ENCODE peak calls at places on chromosomes 11 and 22, in five cellular contexts. I is ovary, P is Karpas-422, W is H1, T is uterus. A is an unnamed sample. For H3K36me3, H3K4me1 and H3K27me3, the result is how much of the 10 kb centered on the place peaks cover.

GRCh38 chr11:33475999-33476398 is 218.8 kb downstream of the HIPK3 start:
- DNase-seq in T (no peak), P (no peak), W (no peak), I (no peak), A (no peak)

GRCh38 chr11:44950625-44951472 is at the start of gene TP53I11:
- DNase-seq in W (no peak), P (no peak), I (peak), T (peak), A (peak)

GRCh38 chr11:129999407-129999806 is 3.2 kb downstream of the PRDM10 start:
- DNase-seq in W (no peak), T (no peak), P (no peak), I (no peak), A (no peak)

GRCh38 chr22:33850724-33851123 is 69.6 kb downstream of the LARGE1 start:
- DNase-seq in I (no peak), T (no peak), P (no peak), W (peak), A (no peak)

GRCh38 chr11:90757851-90758494 is 535.1 kb upstream of the CHORDC1 start:
- DNase-seq in W (no peak), I (no peak), T (no peak), P (no peak), A (no peak)

GRCh38 chr11:61362542-61362875 is 335 bp downstream of the TMEM138 start:
- DNase-seq in W (no peak), P (peak), I (no peak), T (no peak), A (no peak)

GRCh38 chr11:63212742-63213141 is 30.7 kb downstream of the SLC22A25 start:
- DNase-seq in I (no peak), W (no peak), P (peak), T (no peak), A (no peak)

GRCh38 chr11:64489831-64490441 is 101.1 kb upstream of the SLC22A12 start:
- DNase-seq in I (peak), T (peak), W (peak), P (peak), A (peak)

GRCh38 chr22:38272373-38273134 is at the start of gene TMEM184B:
- DNase-seq in T (peak), P (peak), I (peak), W (no peak), A (peak)

GRCh38 chr11:11038339-11039248 is 180.7 kb upstream of the ZBED5 start:
- DNase-seq in I (no peak), P (no peak), T (no peak), W (no peak), A (no peak)

GRCh38 chr11:70650075-70650909 is 252.0 kb downstream of the CTTN start:
- DNase-seq in W (no peak), T (peak), I (peak), P (peak), A (peak)

GRCh38 chr22:49312601-49313000 is 515.1 kb downstream of the BRD1 start:
- DNase-seq in T (no peak), I (no peak), W (no peak), P (no peak), A (no peak)

GRCh38 chr22:35375031-35375430 is 5.9 kb upstream of the HMOX1 start:
- DNase-seq in W (no peak), I (no peak), T (no peak), P (no peak), A (no peak)

GRCh38 chr11:13297917-13298356 is 20.3 kb downstream of the BMAL1 start:
- DNase-seq in T (no peak), P (no peak), W (no peak), I (no peak), A (peak)

GRCh38 chr11:126257144-126257543 is 11.6 kb downstream of the SRPRA start:
- DNase-seq in W (no peak), I (no peak), P (no peak), T (no peak), A (no peak)

GRCh38 chr11:78020248-78020647 is 2.8 kb downstream of the KCTD14 start:
- DNase-seq in I (no peak), P (no peak), T (no peak), W (no peak), A (no peak)

GRCh38 chr11:112630496-112630895 is 330.7 kb upstream of the NCAM1 start:
- DNase-seq in I (no peak), T (no peak), W (no peak), P (no peak), A (no peak)

GRCh38 chr11:116707250-116707649 is 65.5 kb downstream of the BUD13 start:
- DNase-seq in W (no peak), T (no peak), I (no peak), P (no peak), A (no peak)

GRCh38 chr11:81345609-81346008 is 1388.1 kb downstream of the FAM181B start:
- DNase-seq in W (no peak), T (no peak), P (no peak), I (no peak), A (no peak)

GRCh38 chr11:723120-723883 is 17.3 kb downstream of the EPS8L2 start:
- DNase-seq in T (no peak), W (no peak), P (peak), I (no peak), A (no peak)

GRCh38 chr11:115244758-115245157 is 259.5 kb downstream of the CADM1 start:
- DNase-seq in T (no peak), P (no peak), W (no peak), I (no peak), A (no peak)

GRCh38 chr22:29142116-29142515 is 63.6 kb upstream of the EMID1 start:
- DNase-seq in I (no peak), T (no peak), W (no peak), P (no peak), A (no peak)

GRCh38 chr11:61507962-61508824 is at the start of gene LRRC10B:
- DNase-seq in W (no peak), I (no peak), P (peak), T (peak), A (no peak)

GRCh38 chr11:60900673-60901404 is 5.5 kb downstream of the PRPF19 start:
- DNase-seq in P (no peak), W (no peak), I (no peak), T (no peak), A (no peak)

GRCh38 chr11:116946414-116946813 is 109.0 kb upstream of the APOA1 start:
- DNase-seq in T (no peak), I (no peak), P (no peak), W (no peak), A (no peak)

GRCh38 chr11:18578975-18579598 is 9.4 kb downstream of the UEVLD start:
- DNase-seq in T (no peak), W (no peak), I (no peak), P (no peak), A (no peak)

GRCh38 chr11:131618203-131618602 is 247.8 kb downstream of the NTM start:
- DNase-seq in I (no peak), W (no peak), P (no peak), T (no peak), A (no peak)

GRCh38 chr11:2377511-2378443 is 667 bp downstream of the CD81 start:
- DNase-seq in W (no peak), P (peak), I (peak), T (peak), A (no peak)

GRCh38 chr11:43905788-43906187 is 25.2 kb downstream of the ALKBH3 start:
- DNase-seq in T (peak), W (no peak), P (no peak), I (peak), A (no peak)

GRCh38 chr22:32951081-32951806 is 106.9 kb downstream of the SYN3 start:
- DNase-seq in W (peak), I (no peak), T (no peak), P (no peak), A (no peak)

GRCh38 chr11:102933627-102934026 is 21.9 kb downstream of the MMP13 start:
- DNase-seq in I (no peak), T (no peak), P (peak), W (no peak), A (no peak)

GRCh38 chr22:37254206-37254866 is 10.3 kb upstream of the RAC2 start:
- DNase-seq in W (no peak), T (no peak), I (no peak), P (no peak), A (no peak)

GRCh38 chr11:68214173-68215086 is 1.3 kb upstream of the KMT5B start:
- DNase-seq in W (no peak), I (peak), P (no peak), T (no peak), A (no peak)

GRCh38 chr22:42635531-42635930 is 4.9 kb downstream of the ATP5MGL start:
- DNase-seq in W (no peak), P (no peak), I (no peak), T (no peak), A (peak)

GRCh38 chr11:28461338-28461737 is 353.1 kb downstream of the METTL15 start:
- DNase-seq in W (no peak), I (no peak), P (no peak), T (no peak), A (no peak)

GRCh38 chr11:59898652-59899051 is 20.1 kb downstream of the OOSP3 start:
- DNase-seq in W (no peak), P (no peak), I (no peak), T (no peak), A (no peak)

GRCh38 chr11:5366856-5367255 is 15.5 kb downstream of the OR51B6 start:
- DNase-seq in I (no peak), W (no peak), P (peak), T (no peak), A (no peak)

DNA sequence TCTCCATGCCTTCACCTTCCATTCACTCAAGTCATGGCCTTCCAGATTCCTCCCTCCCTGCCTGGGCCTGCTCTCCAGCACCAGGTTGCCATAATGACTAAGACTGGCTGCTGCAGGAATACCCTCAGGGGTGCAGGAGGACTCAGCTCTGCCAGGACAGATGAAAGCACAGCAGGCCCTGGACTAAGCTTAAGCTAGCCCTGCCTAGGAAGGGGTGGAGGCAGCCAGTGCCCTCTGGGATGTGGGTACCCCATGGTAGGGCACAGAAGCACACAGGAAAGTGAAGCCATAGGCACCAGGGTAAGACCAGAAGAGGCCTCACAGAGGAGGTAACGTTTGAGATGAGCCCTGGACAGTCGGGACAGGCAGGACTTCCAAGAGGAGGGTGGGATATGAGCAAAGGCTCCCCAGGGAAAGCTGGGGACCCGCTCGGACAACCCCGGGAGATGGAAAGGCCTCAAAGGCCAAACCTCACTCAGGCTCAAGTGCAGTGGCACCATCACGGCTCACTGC is 3.0 kb upstream of the RIN1 start:
- DNase-seq in T (no peak), W (no peak), P (no peak), I (no peak), A (no peak)
- H3K36me3 ChIP-seq in T (under half), W (under half), P (under half), I (under half), A (under half)

DNA sequence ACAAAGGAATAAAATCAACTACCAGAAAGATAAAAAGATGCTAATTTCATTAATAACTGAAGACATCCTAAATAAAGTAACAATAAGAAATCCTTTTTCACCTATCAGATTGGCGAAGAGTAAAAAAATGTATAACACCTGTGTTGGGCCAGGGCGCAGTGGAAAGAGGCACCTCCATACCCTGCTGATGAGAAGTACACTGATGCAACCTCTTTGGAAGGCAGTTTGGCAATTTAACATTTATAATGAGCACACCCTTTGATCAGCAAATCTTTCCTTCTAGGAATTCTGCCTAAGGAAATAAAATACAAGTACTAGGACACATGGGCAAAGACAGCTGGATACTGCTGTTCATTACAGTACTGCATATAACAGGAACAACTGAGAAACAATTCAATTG is 110.0 kb downstream of the RPL27A start:
- DNase-seq in P (no peak), T (no peak), I (no peak), W (no peak), A (no peak)
- H3K4me1 ChIP-seq in P (under half), T (under half), I (under half), W (under half), A (under half)

DNA sequence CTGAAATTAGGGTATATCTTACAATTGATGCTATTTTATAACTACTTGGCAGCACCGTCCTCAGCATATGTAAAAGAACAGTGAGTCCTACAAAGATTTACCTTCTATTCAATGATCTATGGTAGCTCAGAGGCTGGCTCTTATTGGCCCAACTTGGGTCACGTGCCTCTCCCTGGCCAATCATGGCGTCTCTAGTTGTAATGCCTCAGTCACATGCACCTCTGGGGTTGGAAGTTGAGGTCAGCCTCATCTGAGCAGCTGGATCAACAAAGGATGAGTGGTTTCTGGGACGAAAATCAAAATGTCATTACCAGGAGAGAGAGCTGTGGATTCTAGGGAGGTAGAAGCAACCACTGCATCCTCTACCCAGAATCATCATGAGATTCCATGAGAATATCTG is 22.9 kb upstream of the ASPHD2 start:
- DNase-seq in P (peak), W (no peak), T (no peak), I (no peak), A (no peak)
- H3K27me3 ChIP-seq in P (under half), W (under half), T (under half), I (under half), A (under half)

GRCh38 chr22:21932347-21932746 is 20.3 kb downstream of the PPM1F start:
- DNase-seq in W (no peak), I (no peak), P (no peak), T (no peak), A (no peak)

GRCh38 chr22:21933899-21934298 is 18.7 kb downstream of the PPM1F start:
- DNase-seq in I (no peak), P (no peak), T (no peak), W (no peak), A (no peak)

GRCh38 chr22:21933413-21933812 is 19.2 kb downstream of the PPM1F start:
- DNase-seq in I (no peak), T (no peak), P (no peak), W (no peak), A (no peak)

GRCh38 chr22:21929253-21929652 is 23.4 kb downstream of the PPM1F start:
- DNase-seq in W (no peak), I (no peak), P (no peak), T (no peak), A (no peak)

GRCh38 chr22:21931056-21931455 is 21.6 kb downstream of the PPM1F start:
- DNase-seq in P (no peak), W (no peak), I (no peak), T (no peak), A (no peak)
- H3K36me3 ChIP-seq in P (under half), W (under half), I (under half), T (under half), A (under half)

GRCh38 chr11:24855951-24856350 is 359.1 kb downstream of the LUZP2 start:
- DNase-seq in T (no peak), I (no peak), P (no peak), W (no peak), A (no peak)
- H3K4me1 ChIP-seq in T (under half), I (under half), P (under half), W (under half), A (under half)

GRCh38 chr11:133531971-133532651 is at the start of gene OPCML:
- DNase-seq in T (no peak), W (no peak), P (no peak), I (no peak), A (no peak)

GRCh38 chr11:133531450-133531849 is 851 bp downstream of the OPCML start:
- DNase-seq in I (no peak), W (no peak), P (no peak), T (no peak), A (no peak)

GRCh38 chr11:133536198-133536597 is 3.9 kb upstream of the OPCML start:
- DNase-seq in I (no peak), P (no peak), T (no peak), W (no peak), A (no peak)

GRCh38 chr11:133530501-133530835 is 1.8 kb downstream of the OPCML start:
- DNase-seq in P (no peak), I (no peak), T (no peak), W (no peak), A (no peak)

GRCh38 chr11:133533205-133533604 is 904 bp upstream of the OPCML start:
- DNase-seq in W (no peak), P (no peak), I (no peak), T (no peak), A (no peak)
- H3K27me3 ChIP-seq in W (under half), P (under half), I (under half), T (under half), A (under half)

GRCh38 chr11:36498721-36499120 is 11.4 kb downstream of the TRAF6 start:
- DNase-seq in I (no peak), P (no peak), W (no peak), T (no peak), A (no peak)
- H3K36me3 ChIP-seq in I (under half), P (under half), W (under half), T (under half), A (under half)

DNA sequence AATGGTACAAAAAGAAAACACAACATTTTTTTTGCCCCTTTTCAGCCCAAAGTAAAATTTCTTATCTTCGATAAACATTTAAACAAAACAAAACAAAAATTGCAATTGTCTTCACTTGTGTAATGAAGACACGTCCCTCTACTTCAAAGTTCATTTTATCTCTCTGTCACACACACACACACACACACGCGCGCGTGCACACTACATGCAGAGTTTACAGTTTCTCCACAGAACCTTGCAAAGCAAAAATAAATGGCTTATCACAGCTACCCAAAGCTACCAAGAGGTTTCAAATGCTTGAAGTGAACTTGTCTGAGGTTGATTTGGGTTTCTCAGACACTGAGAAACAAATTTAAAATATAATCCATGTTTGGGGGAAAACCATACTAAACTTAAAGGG is 72.3 kb downstream of the ETS1 start:
- DNase-seq in W (no peak), P (no peak), T (no peak), I (peak), A (no peak)
- H3K4me1 ChIP-seq in W (under half), P (half or more), T (under half), I (under half), A (half or more)

GRCh38 chr11:46845740-46846509 is at the start of gene CKAP5:
- DNase-seq in W (peak), T (peak), P (peak), I (peak), A (peak)
- H3K27me3 ChIP-seq in W (under half), T (under half), P (under half), I (under half), A (under half)

A was measured in lung.